ENCODE peak calls at places on chromosomes 6 and 20, in ten cellular contexts. T is type B pancreatic cell; O is stimulated activated CD8-positive, alpha-beta memory T cell treated with anti-CD3 and anti-CD28 coated beads, Interleukin-4, amount 100 ng/mL, for 4 hours; B is stomach; H is Caco-2; L is psoas muscle; C is substantia nigra; W is GM10248; G is occipital lobe; S is fibroblast of the aortic adventitia. K is an unnamed sample.

GRCh38 chr6:45415778-45416518 is 38.2 kb upstream of the SUPT3H start:
- DNase-seq in T (no peak), O (no peak), B (no peak), H (no peak), L (no peak), C (no peak), W (no peak), G (no peak), S (no peak), K (no peak)

GRCh38 chr20:35992713-35993335 is 24.4 kb downstream of the CNBD2 start:
- DNase-seq in T (no peak), O (peak; percentile 3), B (peak; percentile 45), H (peak; percentile 82), L (no peak), C (peak; percentile 22), W (peak; percentile 79), G (peak; percentile 1), S (peak; percentile 70), K (peak; percentile 44)

GRCh38 chr20:37598101-37598530 is 70.4 kb upstream of the BLCAP start:
- DNase-seq in T (peak; percentile 79), O (no peak), B (no peak), H (no peak), L (no peak), C (no peak), W (no peak), G (no peak), S (no peak), K (no peak)

GRCh38 chr20:19757973-19758887 is at the start of gene RIN2:
- DNase-seq in T (peak; percentile 95), O (no peak), B (peak; percentile 92), H (peak; percentile 97), L (peak; percentile 93), C (peak; percentile 79), W (peak; percentile 31), G (peak; percentile 49), S (peak; percentile 85), K (peak; percentile 92)

GRCh38 chr20:47113362-47114118 is 218.9 kb downstream of the EYA2 start:
- DNase-seq in T (no peak), O (no peak), B (no peak), H (no peak), L (no peak), C (no peak), W (no peak), G (no peak), S (peak; percentile 7), K (no peak)

GRCh38 chr6:38027685-38028373 is 208.3 kb downstream of the ZFAND3 start:
- DNase-seq in T (no peak), O (no peak), B (no peak), H (no peak), L (no peak), C (no peak), W (no peak), G (no peak), S (peak; percentile 13), K (no peak)

GRCh38 chr20:49674383-49675352 is 39.0 kb downstream of the B4GALT5 start:
- DNase-seq in T (no peak), O (no peak), B (no peak), H (peak; percentile 93), L (no peak), C (no peak), W (no peak), G (no peak), S (peak; percentile 82), K (peak; percentile 32)

GRCh38 chr6:8064638-8065518 is 689 bp upstream of the BLOC1S5 start:
- DNase-seq in T (no peak), O (no peak), B (no peak), H (peak; percentile 48), L (no peak), C (no peak), W (no peak), G (no peak), S (no peak), K (no peak)

GRCh38 chr20:20235681-20236080 is 132.2 kb upstream of the INSM1 start:
- DNase-seq in T (no peak), O (no peak), B (no peak), H (no peak), L (no peak), C (no peak), W (no peak), G (no peak), S (no peak), K (no peak)

GRCh38 chr20:40717343-40717865 is 28.4 kb upstream of the MAFB start:
- DNase-seq in T (no peak), O (no peak), B (no peak), H (no peak), L (no peak), C (no peak), W (no peak), G (no peak), S (no peak), K (no peak)

GRCh38 chr20:49110767-49111694 is 64.9 kb downstream of the CSE1L start:
- DNase-seq in T (no peak), O (no peak), B (no peak), H (no peak), L (no peak), C (no peak), W (no peak), G (no peak), S (no peak), K (no peak)

GRCh38 chr6:1604347-1604990 is 5.2 kb upstream of the FOXC1 start:
- DNase-seq in T (no peak), O (peak; percentile 42), B (peak; percentile 70), H (peak; percentile 61), L (peak; percentile 83), C (peak; percentile 72), W (peak; percentile 86), G (peak; percentile 11), S (peak; percentile 38), K (peak; percentile 65)

GRCh38 chr20:24328901-24329300 is 140.5 kb upstream of the SYNDIG1 start:
- DNase-seq in T (no peak), O (no peak), B (no peak), H (no peak), L (no peak), C (no peak), W (no peak), G (no peak), S (peak; percentile 61), K (no peak)

GRCh38 chr20:38032585-38033329 is 499 bp downstream of the TTI1 start:
- DNase-seq in T (no peak), O (no peak), B (no peak), H (no peak), L (peak; percentile 50), C (peak; percentile 68), W (peak; percentile 70), G (no peak), S (no peak), K (no peak)

GRCh38 chr6:147176795-147177194 is 27.4 kb upstream of the STXBP5 start:
- DNase-seq in T (no peak), O (no peak), B (no peak), H (no peak), L (no peak), C (no peak), W (no peak), G (no peak), S (no peak), K (no peak)

K was measured in transverse colon.